ENCODE peak calls at places on chromosomes 7 and 10, in six cellular contexts. T is stomach; G is activated T-helper 1 cell treated with anti-CD3 and anti-CD28 coated beads, Interleukin-12 subunit alpha, Interleukin-12 subunit beta, Interleukin-2, Interleukin-4 antibody, amounts not matched to agents 30 ng/mL and 10 ng/mL and 1 ng/mL, durations not matched to agents 14 hours and 24 hours and 36 hours; D is NCI-H1105 treated with DMSO at 0.1 percent for 48 hours; R is NCI-H1694 treated with DMSO at 0.1 percent for 48 hours; E is H54. C is an unnamed sample.

GRCh38 chr10:124611738-124612137 is 132.4 kb downstream of the FAM53B start:
- DNase-seq in R (no peak), D (no peak), E (no peak), G (peak; percentile 25), T (peak; percentile 34), C (peak; percentile 31)

GRCh38 chr7:41451826-41452225 is 251.1 kb downstream of the INHBA start:
- DNase-seq in D (no peak), G (no peak), T (no peak), R (no peak), E (peak; percentile 34), C (no peak)

GRCh38 chr7:77497079-77497478 is 40.0 kb upstream of the PTPN12 start:
- DNase-seq in E (no peak), T (no peak), G (no peak), D (peak; percentile 64), R (no peak), C (no peak)

GRCh38 chr10:113569576-113569975 is 16.7 kb downstream of the HABP2 start:
- DNase-seq in E (no peak), G (no peak), R (no peak), D (no peak), T (no peak), C (no peak)

GRCh38 chr10:45379891-45380540 is 6.0 kb downstream of the ALOX5 start:
- DNase-seq in D (no peak), R (no peak), G (no peak), E (no peak), T (no peak), C (no peak)

GRCh38 chr7:85529197-85529596 is 342.3 kb upstream of the SEMA3D start:
- DNase-seq in E (no peak), R (no peak), G (no peak), T (peak; percentile 60), D (no peak), C (no peak)

GRCh38 chr7:124152859-124153692 is 120.2 kb upstream of the TMEM229A start:
- DNase-seq in G (no peak), D (peak; percentile 13), T (no peak), R (peak; percentile 2), E (no peak), C (no peak)

GRCh38 chr7:133702903-133703302 is 424.2 kb upstream of the LRGUK start:
- DNase-seq in T (no peak), D (no peak), G (no peak), R (no peak), E (no peak), C (no peak)

GRCh38 chr10:100370976-100371706 is 24.1 kb downstream of the SCD start:
- DNase-seq in T (peak; percentile 83), G (peak; percentile 63), R (peak; percentile 27), E (peak; percentile 77), D (no peak), C (no peak)

GRCh38 chr10:86257683-86258082 is 108.9 kb downstream of the GRID1 start:
- DNase-seq in G (no peak), E (no peak), T (no peak), R (no peak), D (no peak), C (no peak)

GRCh38 chr10:115093776-115094361 is 704 bp downstream of the ATRNL1 start:
- DNase-seq in G (no peak), D (peak; percentile 21), R (no peak), E (no peak), T (no peak), C (no peak)

GRCh38 chr7:83509255-83510021 is 139.5 kb downstream of the SEMA3E start:
- DNase-seq in D (no peak), T (no peak), G (no peak), R (no peak), E (no peak), C (no peak)

C was measured in T-helper 17 cell.